ENCODE peak calls at places on chromosomes 5 and 9, in five cellular contexts. E is effector memory CD4-positive, alpha-beta T cell; C is neuronal stem cell; W is psoas muscle; I is CD4-positive, CD25-positive, alpha-beta regulatory T cell. L is an unnamed sample.
A peak's percentile ranks its signal among the peaks of the same experiment; 100 is the strongest.

GRCh38 chr9:72602629-72603028 is 81.2 kb downstream of the TMC1 start:
- DNase-seq in E (no peak), C (no peak), W (no peak), I (no peak), L (no peak)

GRCh38 chr9:93129286-93129685 is 4.8 kb downstream of the NINJ1 start:
- DNase-seq in E (no peak), C (no peak), W (no peak), I (no peak), L (no peak)

GRCh38 chr5:124111886-124112285 is 599.9 kb downstream of the CSNK1G3 start:
- DNase-seq in E (no peak), C (no peak), W (no peak), I (no peak), L (no peak)

GRCh38 chr5:176608142-176608705 is 1.7 kb downstream of the GPRIN1 start:
- DNase-seq in E (no peak), C (no peak), W (no peak), I (no peak), L (no peak)

GRCh38 chr5:169107316-169107715 is 193.6 kb downstream of the SLIT3 start:
- DNase-seq in E (no peak), C (no peak), W (no peak), I (no peak), L (no peak)

GRCh38 chr9:4499917-4500316 is 9.6 kb downstream of the SLC1A1 start:
- DNase-seq in E (no peak), C (no peak), W (no peak), I (no peak), L (no peak)

GRCh38 chr5:145483211-145483610 is 351.9 kb downstream of the PRELID2 start:
- DNase-seq in E (no peak), C (no peak), W (no peak), I (no peak), L (no peak)

GRCh38 chr9:9615086-9615485 is 997.7 kb downstream of the PTPRD start:
- DNase-seq in E (no peak), C (no peak), W (peak; percentile 26), I (no peak), L (no peak)

GRCh38 chr5:65157906-65158603 is 323.7 kb downstream of the ADAMTS6 start:
- DNase-seq in E (no peak), C (no peak), W (no peak), I (no peak), L (no peak)

GRCh38 chr5:31783246-31783645 is 144.3 kb downstream of the PDZD2 start:
- DNase-seq in E (no peak), C (no peak), W (no peak), I (no peak), L (no peak)

GRCh38 chr9:125646222-125647100 is 60.5 kb downstream of the MAPKAP1 start:
- DNase-seq in E (no peak), C (no peak), W (no peak), I (peak; percentile 21), L (no peak)

GRCh38 chr5:16805478-16805877 is 130.6 kb downstream of the MYO10 start:
- DNase-seq in E (no peak), C (no peak), W (no peak), I (no peak), L (no peak)

GRCh38 chr5:172005708-172006377 is 595 bp downstream of the FBXW11 start:
- DNase-seq in E (no peak), C (peak; percentile 37), W (peak; percentile 56), I (peak; percentile 17), L (no peak)

GRCh38 chr9:36100532-36100931 is 36.0 kb upstream of the GLIPR2 start:
- DNase-seq in E (no peak), C (peak; percentile 12), W (no peak), I (no peak), L (no peak)

GRCh38 chr9:79277916-79278447 is 293.8 kb upstream of the TLE4 start:
- DNase-seq in E (no peak), C (no peak), W (no peak), I (no peak), L (no peak)

GRCh38 chr5:39423331-39423751 is 1.4 kb downstream of the DAB2 start:
- DNase-seq in E (no peak), C (no peak), W (no peak), I (no peak), L (peak; percentile 30)

GRCh38 chr9:33350310-33350709 is 52.1 kb downstream of the AQP7 start:
- DNase-seq in E (no peak), C (no peak), W (no peak), I (no peak), L (no peak)

DNA sequence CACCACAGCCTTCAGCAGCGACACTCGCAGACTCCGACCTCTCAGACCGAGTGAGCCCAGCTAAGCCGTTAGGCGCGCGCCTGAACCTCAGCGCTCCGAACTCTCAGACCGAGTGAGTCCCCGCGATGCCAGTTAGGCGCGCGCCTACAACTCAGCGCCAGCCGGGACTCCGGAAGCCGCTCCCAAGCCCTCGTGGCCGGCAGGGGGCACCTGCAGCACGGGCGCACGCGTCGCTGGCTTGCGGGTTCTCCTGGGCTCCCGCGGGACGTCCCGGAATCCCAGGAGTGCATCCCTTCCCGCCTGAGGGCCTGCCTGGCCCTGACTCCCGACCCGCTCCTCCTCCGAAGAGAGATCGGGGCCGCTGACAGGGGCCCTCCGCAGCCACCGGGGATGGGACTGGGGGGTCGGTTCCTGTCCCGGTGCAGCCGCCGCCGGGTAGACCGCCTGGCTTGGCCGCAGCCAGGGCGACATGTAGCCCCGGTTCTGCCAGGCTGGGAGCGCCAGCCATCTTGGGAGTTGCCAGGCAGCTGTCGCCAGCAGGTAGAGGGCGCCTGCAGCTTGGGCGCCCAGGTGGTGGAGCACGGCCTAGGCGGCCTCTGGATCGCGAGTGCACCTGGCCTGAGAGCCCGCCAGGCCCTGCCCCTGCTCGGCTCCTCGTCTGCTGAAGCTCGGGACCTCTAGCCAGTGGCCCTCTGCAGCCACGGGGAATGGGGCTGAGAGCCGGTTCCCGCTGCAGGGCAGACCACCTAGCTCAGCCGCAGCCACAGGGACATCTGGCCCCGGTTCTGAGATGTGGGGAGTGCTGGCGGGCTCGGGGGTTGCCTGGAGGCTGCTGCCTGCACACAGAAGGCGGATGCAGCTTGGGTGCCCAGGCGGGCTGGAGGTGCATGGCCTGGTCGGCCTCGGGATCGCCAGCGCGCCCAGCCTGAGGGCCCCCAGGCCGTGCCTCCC is at the start of gene ANKRD18A:
- DNase-seq in E (peak; percentile 36), C (peak; percentile 85), W (peak; percentile 62), I (peak; percentile 50), L (peak; percentile 95)
- H3K4me3 ChIP-seq in E (peak within 1 kb of the TSS; percentile 89), C (peak within 1 kb of the TSS; percentile 60), W (peak within 1 kb of the TSS; percentile 53), I (peak within 1 kb of the TSS; percentile 55), L (peak within 1 kb of the TSS; percentile 46)

DNA sequence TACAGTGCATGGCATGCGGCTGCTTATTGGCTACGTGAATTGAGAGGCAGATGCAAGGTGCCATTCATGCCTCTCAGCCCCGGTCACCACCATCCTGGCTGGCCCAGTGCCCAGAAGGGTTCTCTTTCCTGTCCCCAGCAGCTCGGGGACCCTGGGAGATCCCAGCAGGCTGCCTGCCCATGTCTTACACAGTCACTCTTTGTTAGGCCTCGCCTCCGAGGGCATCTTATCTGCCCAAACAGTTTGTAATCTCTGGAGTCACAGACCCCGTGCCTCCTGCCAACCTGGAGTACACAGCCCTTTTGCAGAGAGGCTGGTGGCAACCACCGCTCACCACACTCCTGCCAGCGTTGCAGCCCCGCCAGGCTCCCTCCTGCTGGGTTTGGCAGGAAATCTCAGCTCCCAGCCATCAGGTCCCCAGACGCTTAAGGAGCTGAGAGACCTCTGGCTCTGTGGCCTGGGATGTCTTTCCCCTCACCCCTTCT is 7.0 kb upstream of the AK1 start:
- DNase-seq in E (no peak), C (no peak), W (peak; percentile 75), I (no peak), L (no peak)
- H3K27ac ChIP-seq in E (no peak overlapping the region), C (no peak overlapping the region), W (peak overlapping the region; percentile 36), I (no peak overlapping the region), L (peak overlapping the region; percentile 71)

GRCh38 chr9:96617439-96618185 is 2.0 kb downstream of the CDC14B start:
- DNase-seq in E (no peak), C (no peak), W (no peak), I (no peak), L (peak; percentile 57)
- H3K4me3 ChIP-seq in E (no peak overlapping the region), C (peak overlapping the region; percentile 75), W (peak overlapping the region; percentile 83), I (no peak overlapping the region), L (peak overlapping the region; percentile 69)

DNA sequence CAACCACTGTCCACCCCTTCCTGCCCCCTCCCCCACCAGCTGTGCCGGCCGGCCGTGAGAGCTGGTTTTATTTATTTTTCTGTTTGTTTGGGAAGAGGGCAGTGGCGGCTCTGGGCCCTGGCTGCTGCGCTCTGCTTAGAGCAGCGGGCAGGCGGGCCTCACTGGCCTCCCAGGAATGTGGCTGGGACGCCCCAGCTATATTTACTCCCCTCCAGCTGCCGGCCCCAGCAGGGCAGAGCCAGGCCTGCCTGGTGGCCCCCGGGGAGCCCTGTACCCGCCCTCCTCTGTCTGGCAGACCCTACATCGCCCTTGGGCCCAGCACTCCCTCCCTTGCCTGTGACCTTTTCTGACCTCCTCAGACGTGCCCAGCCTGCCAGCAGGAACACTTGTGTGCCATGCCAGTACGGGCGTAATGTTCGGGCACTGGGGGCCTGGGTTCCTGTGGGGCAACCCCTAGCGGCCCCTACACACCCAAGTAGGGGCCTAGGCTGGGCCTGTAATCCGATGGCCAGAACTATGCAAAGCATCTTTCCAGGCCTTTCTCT is 7.7 kb downstream of the CXXC5 start:
- DNase-seq in E (no peak), C (no peak), W (peak; percentile 86), I (no peak), L (peak; percentile 68)
- H3K27ac ChIP-seq in E (no peak overlapping the region), C (peak overlapping the region; percentile 29), W (peak overlapping the region; percentile 98), I (no peak overlapping the region), L (peak overlapping the region; percentile 95)

GRCh38 chr9:137742698-137743097 is 123.9 kb downstream of the EHMT1 start:
- DNase-seq in E (no peak), C (no peak), W (no peak), I (no peak), L (no peak)

GRCh38 chr9:137743695-137744094 is 124.9 kb downstream of the EHMT1 start:
- DNase-seq in E (no peak), C (no peak), W (no peak), I (no peak), L (no peak)

GRCh38 chr9:137741330-137741729 is 122.5 kb downstream of the EHMT1 start:
- DNase-seq in E (no peak), C (no peak), W (no peak), I (no peak), L (no peak)

GRCh38 chr9:137740311-137740710 is 121.5 kb downstream of the EHMT1 start:
- DNase-seq in E (no peak), C (no peak), W (peak; percentile 65), I (no peak), L (no peak)

DNA sequence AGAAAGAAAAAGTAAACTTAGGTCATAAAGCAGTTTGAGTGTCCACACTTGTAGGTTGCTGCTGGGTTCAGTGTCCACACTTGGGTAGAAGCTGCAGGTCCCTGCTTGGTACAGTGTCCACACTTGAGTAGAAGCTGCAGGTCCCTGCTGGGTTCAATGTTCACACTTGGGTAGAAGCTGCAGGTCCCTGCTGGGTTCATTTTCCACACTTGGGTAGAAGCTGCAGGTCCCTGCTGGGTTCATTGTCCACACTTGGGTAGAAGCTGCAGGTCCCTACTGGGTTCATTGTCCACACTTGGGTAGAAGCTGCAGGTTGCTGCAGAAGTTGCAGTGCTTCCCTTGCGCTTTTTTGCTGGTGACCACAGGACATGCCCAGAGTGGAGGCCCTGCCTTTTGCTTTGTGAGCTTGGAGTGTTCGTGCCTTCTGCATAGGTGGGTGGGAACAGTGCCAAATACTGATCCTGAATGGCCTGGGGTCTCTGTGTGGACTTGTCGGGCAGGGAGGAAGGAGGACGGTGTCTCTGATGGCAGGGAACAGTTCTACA is 120.6 kb downstream of the EHMT1 start:
- DNase-seq in E (no peak), C (no peak), W (no peak), I (no peak), L (no peak)
- H3K4me3 ChIP-seq in E (no peak overlapping the region), C (no peak overlapping the region), W (no peak overlapping the region), I (no peak overlapping the region), L (no peak overlapping the region)